ENCODE peak calls at places on chromosome 4, in five cellular contexts. S, P, E, K and J are unnamed samples.

GRCh38 chr4:77819409-77819835 is 254 bp upstream of the CNOT6L start:
- DNase-seq in S (no peak), P (peak), E (peak), K (peak), J (no peak)

GRCh38 chr4:27100713-27101112 is 240.1 kb downstream of the STIM2 start:
- DNase-seq in S (no peak), P (no peak), E (no peak), K (no peak), J (peak)

GRCh38 chr4:28799696-28800095 is 1920.5 kb upstream of the PCDH7 start:
- DNase-seq in S (no peak), P (no peak), E (no peak), K (peak), J (no peak)

GRCh38 chr4:106569151-106570029 is 200.8 kb upstream of the GIMD1 start:
- DNase-seq in S (no peak), P (no peak), E (no peak), K (no peak), J (no peak)

GRCh38 chr4:184348311-184349233 is 125.8 kb downstream of the IRF2 start:
- DNase-seq in S (no peak), P (no peak), E (peak), K (no peak), J (no peak)

GRCh38 chr4:165827018-165827417 is 46.0 kb upstream of the TLL1 start:
- DNase-seq in S (no peak), P (no peak), E (no peak), K (no peak), J (no peak)

GRCh38 chr4:150534818-150535217 is 47.1 kb upstream of the MAB21L2 start:
- DNase-seq in S (no peak), P (no peak), E (no peak), K (no peak), J (no peak)

GRCh38 chr4:170395773-170396172 is 306.0 kb upstream of the AADAT start:
- DNase-seq in S (no peak), P (no peak), E (no peak), K (no peak), J (no peak)

GRCh38 chr4:8168832-8169598 is 10.4 kb upstream of the ABLIM2 start:
- DNase-seq in S (no peak), P (no peak), E (no peak), K (no peak), J (no peak)

GRCh38 chr4:71004281-71004851 is 10.9 kb downstream of the DCK start:
- DNase-seq in S (no peak), P (no peak), E (no peak), K (peak), J (no peak)

GRCh38 chr4:6606465-6607235 is 31.7 kb downstream of the MAN2B2 start:
- DNase-seq in S (no peak), P (no peak), E (no peak), K (no peak), J (no peak)

GRCh38 chr4:156303708-156304107 is 350.0 kb upstream of the CTSO start:
- DNase-seq in S (no peak), P (no peak), E (no peak), K (no peak), J (no peak)

GRCh38 chr4:8606476-8606875 is 13.9 kb downstream of the CPZ start:
- DNase-seq in S (no peak), P (no peak), E (no peak), K (no peak), J (no peak)

GRCh38 chr4:69858683-69859082 is 1.3 kb downstream of the SULT1E1 start:
- DNase-seq in S (no peak), P (peak), E (no peak), K (no peak), J (peak)

GRCh38 chr4:3369781-3370660 is 71.7 kb upstream of the HGFAC start:
- DNase-seq in S (no peak), P (peak), E (peak), K (peak), J (no peak)

GRCh38 chr4:17332483-17332882 is 179.4 kb downstream of the QDPR start:
- DNase-seq in S (no peak), P (peak), E (no peak), K (no peak), J (no peak)

GRCh38 chr4:69668680-69669079 is 15.6 kb upstream of the UGT2A1 start:
- DNase-seq in S (no peak), P (no peak), E (no peak), K (no peak), J (no peak)

GRCh38 chr4:108762559-108763225 is at the start of gene ETNPPL:
- DNase-seq in S (no peak), P (peak), E (no peak), K (peak), J (no peak)
- H3K27ac ChIP-seq in S (no peak), P (no peak), E (no peak), K (no peak), J (no peak)

DNA sequence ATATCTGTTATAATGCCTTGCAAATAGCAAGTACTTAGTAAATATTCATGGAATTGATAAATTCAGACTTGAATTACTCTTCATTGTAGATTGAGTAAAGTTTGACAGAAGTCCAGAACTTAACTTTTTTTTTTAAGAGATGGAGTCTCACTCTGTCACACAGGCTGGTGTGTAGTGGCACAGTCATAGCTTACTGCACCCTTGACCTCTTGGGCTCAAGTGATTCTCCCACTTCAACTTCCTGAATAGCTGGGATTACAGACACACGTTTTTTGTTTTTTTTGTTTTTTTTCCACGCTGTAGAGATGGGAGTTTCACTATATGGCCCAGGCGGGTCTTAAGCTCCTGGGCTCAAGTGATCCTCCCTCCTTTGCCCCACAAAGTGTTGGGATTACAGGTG is 32.1 kb downstream of the UBE2K start:
- DNase-seq in S (no peak), P (no peak), E (peak), K (peak), J (no peak)
- H3K27ac ChIP-seq in S (no peak), P (no peak), E (no peak), K (peak), J (peak)

GRCh38 chr4:52712172-52712990 is 38.8 kb downstream of the ERVMER34-1 start:
- DNase-seq in S (no peak), P (peak), E (peak), K (peak), J (peak)
- H3K27ac ChIP-seq in S (peak), P (peak), E (peak), K (peak), J (peak)

GRCh38 chr4:99845179-99845578 is 28.6 kb downstream of the DAPP1 start:
- DNase-seq in S (no peak), P (no peak), E (no peak), K (no peak), J (no peak)

GRCh38 chr4:99847362-99847976 is 30.8 kb downstream of the DAPP1 start:
- DNase-seq in S (no peak), P (no peak), E (no peak), K (no peak), J (no peak)

GRCh38 chr4:99848576-99848975 is 31.9 kb downstream of the DAPP1 start:
- DNase-seq in S (no peak), P (no peak), E (no peak), K (no peak), J (no peak)

GRCh38 chr4:99845708-99846469 is 29.3 kb downstream of the DAPP1 start:
- DNase-seq in S (no peak), P (no peak), E (no peak), K (no peak), J (no peak)

GRCh38 chr4:99846891-99847290 is 30.3 kb downstream of the DAPP1 start:
- DNase-seq in S (no peak), P (no peak), E (no peak), K (no peak), J (no peak)
- H3K27ac ChIP-seq in S (no peak), P (no peak), E (no peak), K (no peak), J (no peak)